ENCODE peak calls at places on chromosomes 5 and 9, in six cellular contexts. One of them, this sample, is unnamed.

GRCh38 chr5:73629456-73629855 is 3.5 kb downstream of the ARHGEF28 start:
- DNase-seq in HTR-8/SVneo: no peak
- DNase-seq in psoas muscle: no peak
- DNase-seq in NCI-H1105 treated with DMSO at 0.1 percent for 48 hours: no peak
- DNase-seq in CD4-positive, CD25-positive, alpha-beta regulatory T cell: no peak
- DNase-seq in NCI-H748 treated with DMSO at 0.1 percent for 48 hours: no peak
- DNase-seq in this sample: no peak

GRCh38 chr5:116510525-116510924 is 64.1 kb downstream of the SEMA6A start:
- DNase-seq in NCI-H748 treated with DMSO at 0.1 percent for 48 hours: no peak
- DNase-seq in psoas muscle: no peak
- DNase-seq in CD4-positive, CD25-positive, alpha-beta regulatory T cell: no peak
- DNase-seq in HTR-8/SVneo: no peak
- DNase-seq in NCI-H1105 treated with DMSO at 0.1 percent for 48 hours: no peak
- DNase-seq in this sample: no peak

GRCh38 chr5:135543151-135543818 is 7.5 kb upstream of the NEUROG1 start:
- DNase-seq in CD4-positive, CD25-positive, alpha-beta regulatory T cell: no peak
- DNase-seq in HTR-8/SVneo: no peak
- DNase-seq in psoas muscle: no peak
- DNase-seq in NCI-H1105 treated with DMSO at 0.1 percent for 48 hours: no peak
- DNase-seq in NCI-H748 treated with DMSO at 0.1 percent for 48 hours: no peak
- DNase-seq in this sample: no peak

GRCh38 chr9:71725590-71726338 is 42.5 kb downstream of the CEMIP2 start:
- DNase-seq in CD4-positive, CD25-positive, alpha-beta regulatory T cell: no peak
- DNase-seq in NCI-H748 treated with DMSO at 0.1 percent for 48 hours: peak
- DNase-seq in HTR-8/SVneo: peak
- DNase-seq in NCI-H1105 treated with DMSO at 0.1 percent for 48 hours: no peak
- DNase-seq in psoas muscle: no peak
- DNase-seq in this sample: no peak

GRCh38 chr9:131036071-131036470 is 27.1 kb downstream of the LAMC3 start:
- DNase-seq in NCI-H748 treated with DMSO at 0.1 percent for 48 hours: no peak
- DNase-seq in NCI-H1105 treated with DMSO at 0.1 percent for 48 hours: no peak
- DNase-seq in psoas muscle: no peak
- DNase-seq in HTR-8/SVneo: no peak
- DNase-seq in CD4-positive, CD25-positive, alpha-beta regulatory T cell: no peak
- DNase-seq in this sample: no peak

GRCh38 chr9:91421022-91421765 is 2.4 kb downstream of the NFIL3 start:
- DNase-seq in psoas muscle: peak
- DNase-seq in NCI-H748 treated with DMSO at 0.1 percent for 48 hours: no peak
- DNase-seq in NCI-H1105 treated with DMSO at 0.1 percent for 48 hours: no peak
- DNase-seq in CD4-positive, CD25-positive, alpha-beta regulatory T cell: no peak
- DNase-seq in HTR-8/SVneo: no peak
- DNase-seq in this sample: no peak

GRCh38 chr9:135216666-135217431 is 129.4 kb downstream of the OLFM1 start:
- DNase-seq in HTR-8/SVneo: no peak
- DNase-seq in NCI-H748 treated with DMSO at 0.1 percent for 48 hours: peak
- DNase-seq in psoas muscle: no peak
- DNase-seq in CD4-positive, CD25-positive, alpha-beta regulatory T cell: no peak
- DNase-seq in NCI-H1105 treated with DMSO at 0.1 percent for 48 hours: peak
- DNase-seq in this sample: peak

GRCh38 chr9:119675951-119676350 is 306.7 kb upstream of the BRINP1 start:
- DNase-seq in NCI-H748 treated with DMSO at 0.1 percent for 48 hours: peak
- DNase-seq in CD4-positive, CD25-positive, alpha-beta regulatory T cell: no peak
- DNase-seq in HTR-8/SVneo: no peak
- DNase-seq in psoas muscle: no peak
- DNase-seq in NCI-H1105 treated with DMSO at 0.1 percent for 48 hours: no peak
- DNase-seq in this sample: peak

GRCh38 chr9:98780059-98780749 is 16.2 kb downstream of the ANKS6 start:
- DNase-seq in CD4-positive, CD25-positive, alpha-beta regulatory T cell: no peak
- DNase-seq in psoas muscle: no peak
- DNase-seq in NCI-H748 treated with DMSO at 0.1 percent for 48 hours: no peak
- DNase-seq in NCI-H1105 treated with DMSO at 0.1 percent for 48 hours: no peak
- DNase-seq in HTR-8/SVneo: no peak
- DNase-seq in this sample: no peak

GRCh38 chr9:94697972-94698581 is 28.4 kb upstream of the AOPEP start:
- DNase-seq in NCI-H1105 treated with DMSO at 0.1 percent for 48 hours: no peak
- DNase-seq in psoas muscle: no peak
- DNase-seq in CD4-positive, CD25-positive, alpha-beta regulatory T cell: no peak
- DNase-seq in HTR-8/SVneo: no peak
- DNase-seq in NCI-H748 treated with DMSO at 0.1 percent for 48 hours: no peak
- DNase-seq in this sample: no peak

GRCh38 chr9:3733039-3733408 is 207.2 kb upstream of the RFX3 start:
- DNase-seq in NCI-H748 treated with DMSO at 0.1 percent for 48 hours: no peak
- DNase-seq in HTR-8/SVneo: no peak
- DNase-seq in NCI-H1105 treated with DMSO at 0.1 percent for 48 hours: no peak
- DNase-seq in psoas muscle: no peak
- DNase-seq in CD4-positive, CD25-positive, alpha-beta regulatory T cell: no peak
- DNase-seq in this sample: no peak

GRCh38 chr5:30401479-30402058 is 791.9 kb upstream of the CDH6 start:
- DNase-seq in psoas muscle: no peak
- DNase-seq in NCI-H748 treated with DMSO at 0.1 percent for 48 hours: peak
- DNase-seq in NCI-H1105 treated with DMSO at 0.1 percent for 48 hours: peak
- DNase-seq in CD4-positive, CD25-positive, alpha-beta regulatory T cell: no peak
- DNase-seq in HTR-8/SVneo: peak
- DNase-seq in this sample: peak

GRCh38 chr5:163473613-163474243 is 13.3 kb downstream of the HMMR start:
- DNase-seq in NCI-H1105 treated with DMSO at 0.1 percent for 48 hours: no peak
- DNase-seq in CD4-positive, CD25-positive, alpha-beta regulatory T cell: no peak
- DNase-seq in HTR-8/SVneo: no peak
- DNase-seq in NCI-H748 treated with DMSO at 0.1 percent for 48 hours: no peak
- DNase-seq in psoas muscle: no peak
- DNase-seq in this sample: no peak